ENCODE peak calls at places on chromosomes 16 and 17, in five cellular contexts. Q is tibial nerve, L is cardiac muscle cell, Z is IMR-90, R is astrocyte of the spinal cord. O is an unnamed sample.

GRCh38 chr17:66839616-66840015 is 4.7 kb downstream of the CACNG5 start:
- DNase-seq in Z (no peak), R (no peak), Q (no peak), L (no peak), O (no peak)

GRCh38 chr16:89277641-89278341 is 60.3 kb downstream of the ZNF778 start:
- DNase-seq in L (no peak), R (no peak), Q (no peak), Z (no peak), O (no peak)

GRCh38 chr17:74601944-74602572 is 10.0 kb upstream of the CD300LD start:
- DNase-seq in Z (peak), R (peak), Q (peak), L (peak), O (peak)

GRCh38 chr17:30378191-30378796 is 433 bp upstream of the CPD start:
- DNase-seq in R (no peak), L (peak), Q (no peak), Z (peak), O (peak)

GRCh38 chr17:3762922-3763776 is 37.8 kb downstream of the ITGAE start:
- DNase-seq in L (no peak), R (no peak), Z (no peak), Q (no peak), O (no peak)

GRCh38 chr17:17103160-17103559 is 60.9 kb downstream of the MPRIP start:
- DNase-seq in R (no peak), Z (no peak), L (no peak), Q (no peak), O (no peak)

GRCh38 chr17:36939944-36940312 is 2.7 kb downstream of the LHX1 start:
- DNase-seq in Z (no peak), L (no peak), R (no peak), Q (no peak), O (no peak)

GRCh38 chr16:3157229-3158013 is 22.6 kb downstream of the ZNF213 start:
- DNase-seq in Q (peak), Z (peak), R (peak), L (peak), O (peak)

GRCh38 chr17:82239401-82239925 is 10.6 kb downstream of the SLC16A3 start:
- DNase-seq in R (no peak), L (no peak), Q (no peak), Z (no peak), O (no peak)

GRCh38 chr17:8976638-8977037 is 11.1 kb upstream of the PIK3R5 start:
- DNase-seq in Q (no peak), L (no peak), Z (no peak), R (no peak), O (no peak)

GRCh38 chr16:48704710-48705109 is 94.7 kb upstream of the N4BP1 start:
- DNase-seq in L (no peak), Z (no peak), R (no peak), Q (no peak), O (no peak)

GRCh38 chr17:9241371-9241712 is 220.0 kb downstream of the NTN1 start:
- DNase-seq in Z (no peak), R (peak), L (peak), Q (no peak), O (no peak)

GRCh38 chr16:54282202-54282922 is 4.2 kb downstream of the IRX3 start:
- DNase-seq in Q (no peak), R (peak), Z (no peak), L (peak), O (peak)

GRCh38 chr17:79626156-79626890 is 15.5 kb upstream of the RBFOX3 start:
- DNase-seq in R (no peak), L (no peak), Q (no peak), Z (no peak), O (no peak)

GRCh38 chr17:45883063-45883462 is 11.3 kb upstream of the MAPT start:
- DNase-seq in Z (no peak), R (no peak), L (no peak), Q (no peak), O (no peak)

GRCh38 chr17:28369684-28370034 is 448 bp downstream of the VTN start:
- DNase-seq in Z (no peak), Q (no peak), R (no peak), L (no peak), O (no peak)

GRCh38 chr16:54398986-54399385 is 112.4 kb upstream of the IRX3 start:
- DNase-seq in Q (no peak), L (no peak), R (no peak), Z (no peak), O (no peak)

GRCh38 chr16:66419527-66419926 is 7.6 kb upstream of the BEAN1 start:
- DNase-seq in Q (no peak), L (no peak), R (no peak), Z (no peak), O (no peak)

GRCh38 chr16:85806539-85806938 is 7.0 kb downstream of the COX4I1 start:
- DNase-seq in L (no peak), Q (no peak), Z (no peak), R (no peak), O (no peak)

GRCh38 chr17:15398736-15399331 is 57.4 kb upstream of the TEKT3 start:
- DNase-seq in R (peak), L (peak), Q (no peak), Z (peak), O (peak)

GRCh38 chr17:13888043-13888442 is 181.3 kb upstream of the COX10 start:
- DNase-seq in L (peak), R (no peak), Z (peak), Q (peak), O (peak)

GRCh38 chr16:4646773-4647660 is 22.4 kb downstream of the MGRN1 start:
- DNase-seq in Z (no peak), R (no peak), L (no peak), Q (no peak), O (no peak)
- H3K4me3 ChIP-seq in Z (no peak), R (no peak), L (no peak), Q (no peak), O (no peak)

GRCh38 chr17:41307647-41308046 is 1.5 kb downstream of the KRTAP16-1 start:
- DNase-seq in R (peak), Z (no peak), Q (no peak), L (no peak), O (no peak)

GRCh38 chr17:41311111-41311510 is 2.0 kb upstream of the KRTAP16-1 start:
- DNase-seq in Z (no peak), Q (no peak), L (no peak), R (no peak), O (no peak)

GRCh38 chr17:41304091-41304490 is 1.4 kb upstream of the KRTAP29-1 start:
- DNase-seq in Q (no peak), L (no peak), R (no peak), Z (no peak), O (no peak)

GRCh38 chr17:41308251-41308917 is 725 bp downstream of the KRTAP16-1 start:
- DNase-seq in R (no peak), Z (no peak), Q (no peak), L (no peak), O (no peak)

DNA sequence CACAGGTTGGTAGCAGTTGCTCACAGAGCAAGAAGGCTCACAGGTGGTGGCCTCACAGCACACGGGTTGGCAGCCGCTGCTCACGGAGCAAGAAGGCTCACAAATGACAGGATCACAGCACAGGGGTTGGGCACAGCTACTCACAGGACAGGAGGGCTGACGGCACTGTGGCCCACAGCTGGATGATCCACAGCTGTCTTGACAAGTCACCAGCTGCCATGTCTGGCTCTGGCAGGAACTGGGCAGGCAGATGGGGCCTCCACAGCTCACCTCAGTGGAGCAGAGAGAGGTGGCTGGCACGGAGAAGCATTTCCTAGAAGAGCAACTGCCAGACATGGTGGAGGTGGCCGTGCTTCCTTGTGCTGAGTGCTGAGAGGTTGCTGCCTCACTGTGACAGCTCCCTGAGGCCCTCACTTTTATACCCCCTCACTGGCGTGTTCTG is at the start of gene KRTAP16-1:
- DNase-seq in Z (no peak), L (no peak), Q (no peak), R (no peak), O (no peak)
- H3K4me3 ChIP-seq in Z (no peak), L (no peak), Q (no peak), R (no peak), O (no peak)

GRCh38 chr17:27245230-27245696 is 48.7 kb upstream of the WSB1 start:
- DNase-seq in Z (peak), Q (peak), R (peak), L (peak), O (peak)
- H3K4me3 ChIP-seq in Z (peak), Q (no peak), R (no peak), L (no peak), O (peak)

DNA sequence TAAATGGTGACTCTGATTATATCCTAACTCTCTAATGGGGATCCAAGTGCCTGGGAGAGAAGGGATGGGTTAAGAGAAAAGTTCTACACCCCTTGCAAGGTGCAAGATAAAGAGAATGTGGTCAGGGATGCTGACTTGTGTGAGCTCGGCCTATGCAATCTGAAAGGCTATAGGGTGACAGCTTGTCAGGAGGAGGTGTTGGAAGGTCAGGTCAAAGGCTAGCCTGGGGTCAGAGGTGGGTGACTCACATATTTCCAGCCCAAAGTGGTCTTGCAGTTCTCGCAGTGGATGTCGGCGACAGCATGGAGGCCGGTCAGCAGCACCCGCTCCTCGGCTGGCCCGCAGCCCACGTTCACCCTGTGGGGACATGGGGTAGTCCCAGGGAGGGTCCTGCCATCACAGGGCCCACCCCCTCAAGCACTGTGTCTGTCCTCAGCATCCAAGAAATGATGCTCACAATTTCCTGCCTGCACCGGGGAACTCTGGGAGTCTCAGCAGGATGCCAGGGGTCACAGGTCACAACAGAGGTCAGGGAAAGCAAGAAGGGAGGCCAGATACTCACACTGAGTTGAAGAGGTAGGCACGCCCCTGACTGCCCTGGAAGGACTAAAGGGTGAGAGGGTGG is 1.4 kb downstream of the YPEL3 start:
- DNase-seq in Z (no peak), Q (no peak), L (no peak), R (no peak), O (no peak)
- H3K4me3 ChIP-seq in Z (no peak), Q (peak), L (no peak), R (no peak), O (peak)